ENCODE peak calls at places on chromosomes 4 and X, in five cellular contexts. Z, I, L, X and V are unnamed samples.

GRCh38 chrX:130091976-130092522 is 18.2 kb downstream of the ELF4 start:
- DNase-seq in Z (no peak), I (no peak), L (peak), X (no peak), V (peak)

GRCh38 chrX:20829665-20830481 is 544.3 kb upstream of the CNKSR2 start:
- DNase-seq in Z (no peak), I (no peak), L (no peak), X (no peak), V (no peak)

GRCh38 chr4:86556791-86557415 is 37.2 kb upstream of the PTPN13 start:
- DNase-seq in Z (no peak), I (no peak), L (no peak), X (no peak), V (no peak)

GRCh38 chrX:110012818-110013484 is 10.0 kb downstream of the TMEM164 start:
- DNase-seq in Z (no peak), I (no peak), L (no peak), X (no peak), V (no peak)

GRCh38 chr4:26746742-26747351 is 113.8 kb upstream of the STIM2 start:
- DNase-seq in Z (no peak), I (no peak), L (no peak), X (no peak), V (peak)

GRCh38 chr4:15906024-15906443 is 32.5 kb downstream of the FGFBP1 start:
- DNase-seq in Z (no peak), I (no peak), L (no peak), X (no peak), V (no peak)

GRCh38 chr4:127505203-127505602 is 127.6 kb upstream of the INTU start:
- DNase-seq in Z (no peak), I (peak), L (no peak), X (peak), V (no peak)

GRCh38 chr4:53130896-53131561 is 234.8 kb downstream of the SCFD2 start:
- DNase-seq in Z (no peak), I (no peak), L (no peak), X (no peak), V (no peak)

GRCh38 chr4:4673070-4673469 is 131.2 kb upstream of the STX18 start:
- DNase-seq in Z (peak), I (no peak), L (no peak), X (no peak), V (no peak)

GRCh38 chr4:3749081-3749480 is 17.1 kb upstream of the ADRA2C start:
- DNase-seq in Z (no peak), I (no peak), L (no peak), X (no peak), V (no peak)

GRCh38 chr4:137981277-137981676 is 260.9 kb downstream of the SLC7A11 start:
- DNase-seq in Z (no peak), I (no peak), L (no peak), X (peak), V (no peak)

GRCh38 chrX:19684265-19684664 is 169.0 kb upstream of the MAP3K15 start:
- DNase-seq in Z (no peak), I (no peak), L (no peak), X (no peak), V (no peak)

GRCh38 chrX:53715336-53715924 is 28.9 kb upstream of the HUWE1 start:
- DNase-seq in Z (no peak), I (no peak), L (no peak), X (no peak), V (no peak)

GRCh38 chr4:20544645-20545044 is 155.6 kb upstream of the PACRGL start:
- DNase-seq in Z (no peak), I (no peak), L (no peak), X (peak), V (no peak)

GRCh38 chrX:134010690-134011089 is 25.3 kb upstream of the GPC3 start:
- DNase-seq in Z (no peak), I (no peak), L (no peak), X (no peak), V (no peak)

GRCh38 chrX:110045421-110045820 is 42.5 kb downstream of the TMEM164 start:
- DNase-seq in Z (no peak), I (no peak), L (no peak), X (no peak), V (no peak)

GRCh38 chr4:6694177-6694901 is 661 bp downstream of the S100P start:
- DNase-seq in Z (no peak), I (no peak), L (no peak), X (no peak), V (no peak)

GRCh38 chrX:102976290-102976689 is 39.2 kb downstream of the RAB40AL start:
- DNase-seq in Z (no peak), I (no peak), L (no peak), X (peak), V (no peak)

GRCh38 chr4:1571165-1571908 is 112.8 kb downstream of the FAM53A start:
- DNase-seq in Z (no peak), I (no peak), L (no peak), X (no peak), V (no peak)

GRCh38 chr4:1305781-1306455 is 16.2 kb downstream of the MAEA start:
- DNase-seq in Z (no peak), I (no peak), L (no peak), X (no peak), V (no peak)

GRCh38 chrX:15143050-15143824 is 126.6 kb downstream of the ASB9 start:
- DNase-seq in Z (peak), I (peak), L (no peak), X (no peak), V (peak)

GRCh38 chr4:4460759-4461158 is 73.9 kb downstream of the NSG1 start:
- DNase-seq in Z (no peak), I (no peak), L (no peak), X (no peak), V (no peak)

GRCh38 chr4:3437582-3437936 is 4.2 kb upstream of the HGFAC start:
- DNase-seq in Z (no peak), I (no peak), L (no peak), X (no peak), V (no peak)

GRCh38 chr4:19285146-19285545 is 966.6 kb upstream of the SLIT2 start:
- DNase-seq in Z (no peak), I (no peak), L (no peak), X (no peak), V (no peak)

GRCh38 chrX:69305333-69306062 is 140.2 kb upstream of the PJA1 start:
- DNase-seq in Z (peak), I (no peak), L (no peak), X (no peak), V (no peak)

GRCh38 chr4:3573131-3573530 is 40.9 kb upstream of the LRPAP1 start:
- DNase-seq in Z (no peak), I (no peak), L (no peak), X (no peak), V (no peak)

GRCh38 chrX:66200855-66201795 is 37.1 kb downstream of the HEPH start:
- DNase-seq in Z (no peak), I (no peak), L (no peak), X (peak), V (peak)
- TF ChIP-seq CTCF in Z (peak), I (no peak), L (no peak), X (peak), V (peak)

GRCh38 chrX:25433307-25433706 is 417.5 kb upstream of the ARX start:
- DNase-seq in Z (no peak), I (no peak), L (no peak), X (no peak), V (no peak)

GRCh38 chrX:25432396-25432795 is 416.6 kb upstream of the ARX start:
- DNase-seq in Z (no peak), I (no peak), L (no peak), X (no peak), V (no peak)

DNA sequence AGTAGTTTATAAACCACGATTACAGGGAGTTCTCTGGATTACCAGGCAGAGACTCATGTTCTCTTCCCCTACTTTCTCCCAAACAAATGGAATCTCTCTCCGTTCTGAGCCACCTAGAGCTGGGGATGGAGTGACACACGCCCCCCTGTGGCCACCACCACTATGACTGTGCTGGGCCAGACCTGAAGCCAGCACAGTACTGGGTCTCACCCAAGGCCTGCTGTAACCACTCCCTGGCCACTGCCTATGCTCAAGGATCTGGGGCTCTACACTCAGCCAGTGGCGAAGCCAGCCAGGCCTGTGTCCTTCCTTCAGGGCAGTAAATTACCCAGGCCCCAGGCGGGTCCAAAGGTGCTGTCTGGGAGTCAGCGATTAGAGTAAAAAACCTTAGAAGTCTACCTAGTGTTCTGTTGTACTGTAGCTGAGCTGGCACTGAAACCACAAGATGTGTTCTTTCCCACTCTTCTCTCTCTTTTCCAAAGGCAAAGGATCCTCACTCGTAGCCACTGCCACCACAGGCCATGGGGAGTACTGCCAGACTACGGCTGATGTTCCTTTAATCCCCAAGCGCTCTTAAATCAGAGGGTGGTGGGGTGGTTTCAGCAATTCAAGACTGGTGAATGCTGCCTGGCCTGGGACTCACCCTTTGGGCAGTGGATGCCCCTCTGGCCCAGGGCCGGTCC is 412.2 kb upstream of the ARX start:
- DNase-seq in Z (no peak), I (no peak), L (no peak), X (no peak), V (no peak)
- TF ChIP-seq CTCF in Z (peak), I (peak), L (no peak), X (no peak), V (no peak)

GRCh38 chrX:74536142-74537010 is 78.0 kb downstream of the RLIM start:
- DNase-seq in Z (peak), I (peak), L (peak), X (peak), V (peak)
- TF ChIP-seq CTCF in Z (peak), I (no peak), L (no peak), X (peak), V (peak)

GRCh38 chr4:48250343-48250742 is 19.3 kb downstream of the TEC start:
- DNase-seq in Z (no peak), I (no peak), L (no peak), X (no peak), V (no peak)
- TF ChIP-seq CTCF in Z (no peak), I (no peak), L (no peak), X (no peak), V (no peak)

GRCh38 chrX:72387247-72387646 is 81.5 kb upstream of the CITED1 start:
- DNase-seq in Z (no peak), I (no peak), L (no peak), X (no peak), V (no peak)

GRCh38 chrX:72381439-72382198 is 75.9 kb upstream of the CITED1 start:
- DNase-seq in Z (no peak), I (no peak), L (no peak), X (no peak), V (no peak)

DNA sequence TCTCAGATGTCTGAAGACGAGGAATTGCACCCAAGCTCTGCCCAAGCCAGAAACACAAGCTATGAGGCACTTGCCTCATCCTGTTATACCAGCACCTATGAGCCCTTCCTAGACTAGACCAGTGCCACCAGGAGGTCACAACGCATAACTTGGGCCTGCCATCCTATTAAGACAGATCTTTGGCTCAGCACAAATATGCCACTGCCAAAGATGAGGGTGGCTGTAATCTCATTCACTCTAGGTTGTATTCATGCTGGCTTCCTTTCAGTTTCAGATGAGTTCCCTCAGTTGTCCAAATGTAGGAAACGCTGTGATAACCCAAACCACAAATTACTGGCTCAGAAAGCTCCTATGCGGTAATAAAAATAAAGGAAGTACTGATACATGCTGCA is 76.5 kb upstream of the CITED1 start:
- DNase-seq in Z (no peak), I (no peak), L (no peak), X (no peak), V (no peak)
- TF ChIP-seq CTCF in Z (no peak), I (no peak), L (no peak), X (no peak), V (no peak)

GRCh38 chr4:40087799-40088366 is 31.2 kb downstream of the N4BP2 start:
- DNase-seq in Z (no peak), I (no peak), L (no peak), X (no peak), V (no peak)

DNA sequence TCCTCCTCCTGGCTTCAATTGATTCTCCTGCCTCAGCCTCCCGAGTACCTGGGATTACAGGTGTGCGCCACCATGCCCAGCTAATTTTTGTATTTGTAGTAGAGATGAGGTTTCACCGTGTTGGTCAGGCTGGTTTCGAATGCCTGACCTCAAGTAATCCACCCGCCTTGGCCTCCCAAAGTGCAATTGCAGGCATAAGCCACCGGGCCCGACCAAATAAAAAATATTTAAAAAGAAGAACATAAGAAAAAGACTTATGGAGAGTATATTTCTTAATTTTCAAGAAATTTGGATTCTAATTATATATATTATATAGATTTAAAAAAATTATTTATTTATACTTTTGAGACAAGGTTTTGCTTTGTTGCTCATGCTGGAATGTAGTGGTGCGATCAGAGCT is 29.8 kb downstream of the N4BP2 start:
- DNase-seq in Z (no peak), I (no peak), L (no peak), X (no peak), V (no peak)
- TF ChIP-seq CTCF in Z (no peak), I (no peak), L (no peak), X (no peak), V (no peak)

GRCh38 chr4:186272699-186273370 is 6.8 kb downstream of the F11 start:
- DNase-seq in Z (no peak), I (no peak), L (no peak), X (no peak), V (no peak)

GRCh38 chr4:186266699-186267467 is 894 bp downstream of the F11 start:
- DNase-seq in Z (peak), I (peak), L (no peak), X (no peak), V (no peak)

GRCh38 chr4:186265683-186266648 is at the start of gene F11:
- DNase-seq in Z (no peak), I (no peak), L (no peak), X (no peak), V (no peak)

GRCh38 chr4:186271279-186271678 is 5.3 kb downstream of the F11 start:
- DNase-seq in Z (no peak), I (no peak), L (no peak), X (no peak), V (no peak)
- TF ChIP-seq CTCF in Z (no peak), I (no peak), L (no peak), X (no peak), V (no peak)

GRCh38 chrX:49163555-49164419 is 1.2 kb downstream of the MAGIX start:
- DNase-seq in Z (peak), I (peak), L (peak), X (peak), V (peak)
- TF ChIP-seq CTCF in Z (peak), I (peak), L (no peak), X (peak), V (peak)